ENCODE peak calls at places on chromosomes 6 and 20, in seven cellular contexts. One of them, this sample, is unnamed.
A peak's percentile ranks its signal among the peaks of the same experiment; 100 is the strongest.

GRCh38 chr20:25453035-25453810 is 45.8 kb downstream of the GINS1 start:
- DNase-seq in hepatic stellate cell: no peak
- DNase-seq in cardiac fibroblast: peak; percentile 69
- DNase-seq in A549: no peak
- DNase-seq in NCI-H1930: no peak
- DNase-seq in stimulated activated CD4-positive, alpha-beta T cell treated with anti-CD3 and anti-CD28 coated beads, Interleukin-1b, Interleukin-23, amount 100 ng/mL, for 24 hours: no peak
- DNase-seq in fibroblast of lung: peak; percentile 47
- DNase-seq in this sample: no peak

GRCh38 chr6:114874384-114874783 is 531.6 kb upstream of the HS3ST5 start:
- DNase-seq in A549: no peak
- DNase-seq in fibroblast of lung: no peak
- DNase-seq in NCI-H1930: no peak
- DNase-seq in hepatic stellate cell: no peak
- DNase-seq in stimulated activated CD4-positive, alpha-beta T cell treated with anti-CD3 and anti-CD28 coated beads, Interleukin-1b, Interleukin-23, amount 100 ng/mL, for 24 hours: no peak
- DNase-seq in cardiac fibroblast: no peak
- DNase-seq in this sample: no peak

GRCh38 chr20:23568320-23569011 is at the start of gene CST9L:
- DNase-seq in hepatic stellate cell: no peak
- DNase-seq in cardiac fibroblast: no peak
- DNase-seq in A549: no peak
- DNase-seq in NCI-H1930: no peak
- DNase-seq in fibroblast of lung: no peak
- DNase-seq in stimulated activated CD4-positive, alpha-beta T cell treated with anti-CD3 and anti-CD28 coated beads, Interleukin-1b, Interleukin-23, amount 100 ng/mL, for 24 hours: no peak
- DNase-seq in this sample: no peak

GRCh38 chr20:32285621-32286334 is 8.3 kb downstream of the KIF3B start:
- DNase-seq in stimulated activated CD4-positive, alpha-beta T cell treated with anti-CD3 and anti-CD28 coated beads, Interleukin-1b, Interleukin-23, amount 100 ng/mL, for 24 hours: peak; percentile 16
- DNase-seq in NCI-H1930: no peak
- DNase-seq in hepatic stellate cell: peak; percentile 10
- DNase-seq in fibroblast of lung: peak; percentile 36
- DNase-seq in cardiac fibroblast: no peak
- DNase-seq in A549: no peak
- DNase-seq in this sample: no peak

GRCh38 chr6:44701637-44702101 is 314.2 kb downstream of the CDC5L start:
- DNase-seq in cardiac fibroblast: peak; percentile 50
- DNase-seq in NCI-H1930: no peak
- DNase-seq in hepatic stellate cell: no peak
- DNase-seq in fibroblast of lung: peak; percentile 97
- DNase-seq in stimulated activated CD4-positive, alpha-beta T cell treated with anti-CD3 and anti-CD28 coated beads, Interleukin-1b, Interleukin-23, amount 100 ng/mL, for 24 hours: no peak
- DNase-seq in A549: no peak
- DNase-seq in this sample: no peak

GRCh38 chr6:69097948-69098347 is 462.9 kb downstream of the ADGRB3 start:
- DNase-seq in A549: no peak
- DNase-seq in NCI-H1930: no peak
- DNase-seq in fibroblast of lung: no peak
- DNase-seq in hepatic stellate cell: no peak
- DNase-seq in cardiac fibroblast: no peak
- DNase-seq in stimulated activated CD4-positive, alpha-beta T cell treated with anti-CD3 and anti-CD28 coated beads, Interleukin-1b, Interleukin-23, amount 100 ng/mL, for 24 hours: no peak
- DNase-seq in this sample: no peak

GRCh38 chr20:25532971-25533391 is 52.4 kb downstream of the NINL start:
- DNase-seq in NCI-H1930: no peak
- DNase-seq in hepatic stellate cell: no peak
- DNase-seq in A549: no peak
- DNase-seq in stimulated activated CD4-positive, alpha-beta T cell treated with anti-CD3 and anti-CD28 coated beads, Interleukin-1b, Interleukin-23, amount 100 ng/mL, for 24 hours: no peak
- DNase-seq in fibroblast of lung: peak; percentile 65
- DNase-seq in cardiac fibroblast: peak; percentile 37
- DNase-seq in this sample: no peak

GRCh38 chr6:143264291-143264834 is 186.1 kb downstream of the ADAT2 start:
- DNase-seq in A549: no peak
- DNase-seq in hepatic stellate cell: no peak
- DNase-seq in stimulated activated CD4-positive, alpha-beta T cell treated with anti-CD3 and anti-CD28 coated beads, Interleukin-1b, Interleukin-23, amount 100 ng/mL, for 24 hours: no peak
- DNase-seq in NCI-H1930: no peak
- DNase-seq in cardiac fibroblast: no peak
- DNase-seq in fibroblast of lung: no peak
- DNase-seq in this sample: no peak

GRCh38 chr6:37489697-37490336 is 9.9 kb downstream of the CCDC167 start:
- DNase-seq in fibroblast of lung: no peak
- DNase-seq in cardiac fibroblast: no peak
- DNase-seq in NCI-H1930: no peak
- DNase-seq in stimulated activated CD4-positive, alpha-beta T cell treated with anti-CD3 and anti-CD28 coated beads, Interleukin-1b, Interleukin-23, amount 100 ng/mL, for 24 hours: no peak
- DNase-seq in hepatic stellate cell: no peak
- DNase-seq in A549: no peak
- DNase-seq in this sample: no peak